ENCODE peak calls at places on chromosomes 1 and 21, in seven cellular contexts. S is AG04450, J is B cell, P is HS-27A, A is RWPE1, Z is A549, Q is lower lobe of right lung. V is an unnamed sample.

GRCh38 chr1:55214214-55214902 is 806 bp downstream of the USP24 start:
- DNase-seq in S (no peak), J (peak), P (peak), A (peak), Z (peak), Q (peak), V (no peak)

GRCh38 chr1:156748670-156749428 is 2.6 kb downstream of the HDGF start:
- DNase-seq in S (no peak), J (no peak), P (no peak), A (no peak), Z (no peak), Q (peak), V (no peak)

GRCh38 chr1:19476440-19477190 is 8.7 kb downstream of the CAPZB start:
- DNase-seq in S (no peak), J (peak), P (no peak), A (no peak), Z (no peak), Q (peak), V (no peak)

GRCh38 chr1:91872560-91873081 is 13.3 kb downstream of the TGFBR3 start:
- DNase-seq in S (no peak), J (no peak), P (no peak), A (peak), Z (no peak), Q (no peak), V (no peak)

GRCh38 chr1:206782448-206782847 is 10.2 kb upstream of the IL10 start:
- DNase-seq in S (no peak), J (peak), P (no peak), A (no peak), Z (no peak), Q (no peak), V (no peak)

GRCh38 chr1:32307313-32307712 is 15.4 kb downstream of the HDAC1 start:
- DNase-seq in S (no peak), J (no peak), P (no peak), A (no peak), Z (no peak), Q (no peak), V (no peak)

GRCh38 chr1:150751443-150751842 is 14.1 kb downstream of the CTSS start:
- DNase-seq in S (no peak), J (no peak), P (no peak), A (no peak), Z (no peak), Q (no peak), V (no peak)

GRCh38 chr1:87140831-87141540 is 187.7 kb upstream of the LMO4 start:
- DNase-seq in S (no peak), J (no peak), P (peak), A (peak), Z (no peak), Q (no peak), V (peak)

GRCh38 chr1:29256979-29257804 is 20.9 kb downstream of the PTPRU start:
- DNase-seq in S (no peak), J (no peak), P (no peak), A (no peak), Z (no peak), Q (no peak), V (peak)

GRCh38 chr1:94974224-94974623 is 47.3 kb upstream of the CNN3 start:
- DNase-seq in S (no peak), J (no peak), P (peak), A (no peak), Z (no peak), Q (no peak), V (no peak)

GRCh38 chr1:36536727-36537126 is 54.0 kb upstream of the CSF3R start:
- DNase-seq in S (no peak), J (no peak), P (no peak), A (no peak), Z (no peak), Q (no peak), V (no peak)

GRCh38 chr1:78047131-78047530 is 1.4 kb downstream of the GIPC2 start:
- DNase-seq in S (no peak), J (no peak), P (no peak), A (no peak), Z (no peak), Q (no peak), V (no peak)

GRCh38 chr1:13583964-13584791 is 546 bp downstream of the PDPN start:
- DNase-seq in S (no peak), J (no peak), P (no peak), A (peak), Z (no peak), Q (peak), V (no peak)

GRCh38 chr1:205013683-205014367 is 29.2 kb upstream of the CNTN2 start:
- DNase-seq in S (no peak), J (no peak), P (no peak), A (no peak), Z (no peak), Q (no peak), V (no peak)

GRCh38 chr21:43361493-43362296 is 65.2 kb downstream of the SIK1 start:
- DNase-seq in S (peak), J (peak), P (no peak), A (peak), Z (no peak), Q (no peak), V (no peak)

GRCh38 chr1:33176362-33176850 is 5.4 kb downstream of the TRIM62 start:
- DNase-seq in S (no peak), J (no peak), P (no peak), A (no peak), Z (no peak), Q (no peak), V (peak)

GRCh38 chr1:163652441-163652840 is 330.7 kb downstream of the NUF2 start:
- DNase-seq in S (no peak), J (no peak), P (no peak), A (no peak), Z (no peak), Q (no peak), V (no peak)

GRCh38 chr1:100767176-100767876 is 47.8 kb downstream of the VCAM1 start:
- DNase-seq in S (no peak), J (no peak), P (no peak), A (no peak), Z (no peak), Q (no peak), V (no peak)

GRCh38 chr1:193069748-193070394 is 10.5 kb downstream of the RO60 start:
- DNase-seq in S (no peak), J (peak), P (no peak), A (peak), Z (peak), Q (no peak), V (no peak)

GRCh38 chr1:203028784-203029553 is 2.7 kb downstream of the PPFIA4 start:
- DNase-seq in S (no peak), J (no peak), P (no peak), A (no peak), Z (no peak), Q (no peak), V (no peak)

GRCh38 chr1:58460469-58460868 is 86.1 kb downstream of the OMA1 start:
- DNase-seq in S (no peak), J (no peak), P (no peak), A (peak), Z (no peak), Q (no peak), V (no peak)

GRCh38 chr21:44932366-44933181 is 7.3 kb upstream of the SLX9 start:
- DNase-seq in S (no peak), J (peak), P (no peak), A (no peak), Z (no peak), Q (peak), V (no peak)

GRCh38 chr1:10866314-10867091 is 70.1 kb upstream of the CASZ1 start:
- DNase-seq in S (no peak), J (peak), P (no peak), A (peak), Z (no peak), Q (no peak), V (no peak)

GRCh38 chr1:151584278-151584677 is 27.6 kb upstream of the SNX27 start:
- DNase-seq in S (no peak), J (no peak), P (no peak), A (peak), Z (no peak), Q (no peak), V (no peak)

GRCh38 chr1:150207278-150207971 is 28.5 kb downstream of the ANP32E start:
- DNase-seq in S (no peak), J (no peak), P (no peak), A (no peak), Z (no peak), Q (no peak), V (no peak)

GRCh38 chr1:53337499-53337898 is 9.6 kb upstream of the LRP8 start:
- DNase-seq in S (no peak), J (no peak), P (no peak), A (no peak), Z (no peak), Q (no peak), V (no peak)

GRCh38 chr1:160567858-160568682 is 11.2 kb downstream of the CD84 start:
- DNase-seq in S (no peak), J (no peak), P (no peak), A (no peak), Z (no peak), Q (no peak), V (no peak)